ENCODE peak calls at places on chromosomes 11 and 22, in six cellular contexts. B is T-helper 1 cell; T is BE2C; V is left colon; C is activated naive CD4-positive, alpha-beta T cell; X is GM03348. O is an unnamed sample.

GRCh38 chr11:10930961-10931760 is 73.3 kb upstream of the ZBED5 start:
- DNase-seq in X (peak), C (no peak), V (peak), B (peak), T (peak), O (peak)

GRCh38 chr22:32880906-32881596 is 79.5 kb downstream of the TIMP3 start:
- DNase-seq in V (peak), X (no peak), T (peak), C (no peak), B (no peak), O (no peak)

GRCh38 chr11:11415786-11416390 is 62.8 kb upstream of the CSNK2A3 start:
- DNase-seq in C (no peak), X (peak), B (no peak), V (no peak), T (no peak), O (no peak)

GRCh38 chr11:29310016-29310415 is 706.8 kb downstream of the KCNA4 start:
- DNase-seq in X (peak), V (no peak), C (no peak), T (no peak), B (no peak), O (no peak)

GRCh38 chr11:88266157-88266556 is 71.4 kb downstream of the CTSC start:
- DNase-seq in C (no peak), B (no peak), T (no peak), X (no peak), V (no peak), O (no peak)

GRCh38 chr11:117300301-117300700 is 9.2 kb downstream of the BACE1-AS start:
- DNase-seq in V (no peak), T (peak), C (no peak), B (no peak), X (peak), O (peak)

GRCh38 chr11:124331873-124332272 is 11.9 kb upstream of the OR8D2 start:
- DNase-seq in B (no peak), X (no peak), V (no peak), C (no peak), T (no peak), O (no peak)

GRCh38 chr11:68140496-68141246 is 19.5 kb upstream of the CHKA start:
- DNase-seq in V (peak), B (no peak), X (no peak), T (peak), C (no peak), O (peak)

GRCh38 chr22:40965936-40966557 is 14.9 kb downstream of the RBX1 start:
- DNase-seq in C (no peak), B (no peak), X (no peak), T (no peak), V (no peak), O (no peak)

GRCh38 chr22:33354928-33355327 is 296.7 kb upstream of the SYN3 start:
- DNase-seq in T (no peak), B (no peak), C (no peak), X (peak), V (no peak), O (no peak)

GRCh38 chr11:70467196-70468085 is 69.1 kb downstream of the CTTN start:
- DNase-seq in C (no peak), X (peak), B (peak), T (peak), V (no peak), O (peak)

GRCh38 chr22:29724843-29725242 is 5.0 kb downstream of the CABP7 start:
- DNase-seq in C (no peak), B (no peak), V (no peak), X (no peak), T (no peak), O (no peak)

GRCh38 chr22:29344137-29344536 is 28.6 kb upstream of the RASL10A start:
- DNase-seq in B (no peak), C (no peak), T (peak), X (peak), V (peak), O (peak)

GRCh38 chr11:111253630-111254029 is 8.1 kb downstream of the POU2AF2 start:
- DNase-seq in T (no peak), C (no peak), V (no peak), X (no peak), B (no peak), O (no peak)

GRCh38 chr22:24400726-24401596 is 26.4 kb upstream of the ADORA2A start:
- DNase-seq in C (no peak), T (no peak), B (no peak), X (no peak), V (no peak), O (no peak)

GRCh38 chr11:62398011-62398994 is 20.5 kb upstream of the SCGB1A1 start:
- DNase-seq in C (no peak), X (peak), B (no peak), V (no peak), T (peak), O (peak)

GRCh38 chr11:71979094-71979493 is 19.6 kb upstream of the IL18BP start:
- DNase-seq in C (no peak), B (no peak), X (no peak), V (no peak), T (no peak), O (no peak)

GRCh38 chr22:45686004-45686403 is 14.4 kb downstream of the ATXN10 start:
- DNase-seq in T (no peak), V (no peak), X (no peak), C (no peak), B (no peak), O (no peak)